ENCODE peak calls at places on chromosomes 7 and 10, in ten cellular contexts. X is choroid plexus epithelial cell, H is left lung, R is lung, E is tibial nerve, K is glutamatergic neuron, G is retinal pigment epithelial cell, D is osteocyte, I is HCT116, B is breast epithelium. V is an unnamed sample.

GRCh38 chr10:105656880-105657279 is 1015.8 kb downstream of the SORCS3 start:
- DNase-seq in X (no peak), H (no peak), R (no peak), E (no peak), K (no peak), G (no peak), D (no peak), I (no peak), B (no peak), V (no peak)

GRCh38 chr7:77867208-77867915 is 68.8 kb downstream of the PHTF2 start:
- DNase-seq in X (peak), H (no peak), R (no peak), E (no peak), K (no peak), G (no peak), D (no peak), I (no peak), B (no peak), V (no peak)

GRCh38 chr10:122060250-122060649 is 71.3 kb downstream of the TACC2 start:
- DNase-seq in X (peak), H (no peak), R (no peak), E (no peak), K (no peak), G (no peak), D (no peak), I (no peak), B (peak), V (no peak)

GRCh38 chr7:21984042-21984441 is 38.3 kb upstream of the CDCA7L start:
- DNase-seq in X (peak), H (no peak), R (no peak), E (no peak), K (no peak), G (no peak), D (no peak), I (no peak), B (no peak), V (no peak)

GRCh38 chr10:11913184-11913641 is 90.1 kb downstream of the PROSER2 start:
- DNase-seq in X (peak), H (no peak), R (no peak), E (no peak), K (no peak), G (no peak), D (no peak), I (no peak), B (no peak), V (no peak)

GRCh38 chr7:74455933-74456332 is 2.2 kb downstream of the GTF2IRD1 start:
- DNase-seq in X (peak), H (no peak), R (no peak), E (no peak), K (no peak), G (no peak), D (no peak), I (no peak), B (no peak), V (no peak)

GRCh38 chr7:95198891-95199290 is 125.4 kb downstream of the PON1 start:
- DNase-seq in X (no peak), H (no peak), R (no peak), E (no peak), K (no peak), G (no peak), D (no peak), I (no peak), B (no peak), V (no peak)

GRCh38 chr7:36011588-36011965 is 141.5 kb upstream of the EEPD1 start:
- DNase-seq in X (peak), H (no peak), R (no peak), E (no peak), K (peak), G (no peak), D (no peak), I (no peak), B (no peak), V (no peak)

GRCh38 chr10:79379512-79380124 is 32.3 kb downstream of the PPIF start:
- DNase-seq in X (no peak), H (no peak), R (no peak), E (no peak), K (no peak), G (no peak), D (peak), I (no peak), B (no peak), V (peak)

GRCh38 chr10:28624351-28624750 is 53.0 kb upstream of the BAMBI start:
- DNase-seq in X (no peak), H (no peak), R (no peak), E (no peak), K (no peak), G (no peak), D (no peak), I (no peak), B (no peak), V (no peak)

GRCh38 chr7:47049234-47049774 is 532.6 kb downstream of the TNS3 start:
- DNase-seq in X (no peak), H (no peak), R (no peak), E (no peak), K (no peak), G (no peak), D (no peak), I (no peak), B (no peak), V (no peak)

GRCh38 chr7:143413123-143413522 is 4.5 kb upstream of the EPHA1 start:
- DNase-seq in X (no peak), H (no peak), R (no peak), E (no peak), K (no peak), G (no peak), D (no peak), I (no peak), B (no peak), V (no peak)

GRCh38 chr10:77919713-77920108 is 6.8 kb downstream of the DLG5 start:
- DNase-seq in X (peak), H (no peak), R (no peak), E (no peak), K (no peak), G (no peak), D (no peak), I (no peak), B (no peak), V (no peak)

GRCh38 chr10:60810437-60811182 is 32.3 kb downstream of the CDK1 start:
- DNase-seq in X (peak), H (no peak), R (no peak), E (no peak), K (no peak), G (peak), D (no peak), I (no peak), B (no peak), V (no peak)

GRCh38 chr7:16916111-16916639 is 34.4 kb upstream of the AGR3 start:
- DNase-seq in X (peak), H (no peak), R (no peak), E (no peak), K (no peak), G (no peak), D (no peak), I (no peak), B (no peak), V (no peak)

GRCh38 chr10:48300556-48300955 is 5.9 kb upstream of the MAPK8 start:
- DNase-seq in X (no peak), H (no peak), R (no peak), E (no peak), K (no peak), G (no peak), D (no peak), I (no peak), B (no peak), V (no peak)

GRCh38 chr7:82319674-82320118 is 123.9 kb downstream of the CACNA2D1 start:
- DNase-seq in X (peak), H (no peak), R (peak), E (peak), K (peak), G (peak), D (no peak), I (no peak), B (no peak), V (no peak)

GRCh38 chr7:116588225-116588624 is 63.4 kb downstream of the CAV1 start:
- DNase-seq in X (peak), H (no peak), R (no peak), E (no peak), K (no peak), G (no peak), D (no peak), I (no peak), B (no peak), V (no peak)

GRCh38 chr10:103895458-103896186 is 22.4 kb downstream of the STN1 start:
- DNase-seq in X (peak), H (no peak), R (no peak), E (no peak), K (no peak), G (no peak), D (no peak), I (peak), B (no peak), V (no peak)

GRCh38 chr7:55366461-55367138 is 1.5 kb downstream of the LANCL2 start:
- DNase-seq in X (peak), H (no peak), R (no peak), E (no peak), K (no peak), G (no peak), D (no peak), I (no peak), B (no peak), V (peak)

GRCh38 chr7:117062300-117062699 is 109.0 kb downstream of the ST7 start:
- DNase-seq in X (no peak), H (no peak), R (no peak), E (no peak), K (no peak), G (no peak), D (no peak), I (no peak), B (no peak), V (no peak)

GRCh38 chr10:76001019-76001418 is 569.6 kb downstream of the LRMDA start:
- DNase-seq in X (peak), H (no peak), R (no peak), E (no peak), K (no peak), G (no peak), D (no peak), I (no peak), B (no peak), V (no peak)

GRCh38 chr7:17952387-17952786 is 12.1 kb upstream of the SNX13 start:
- DNase-seq in X (no peak), H (no peak), R (no peak), E (no peak), K (no peak), G (no peak), D (no peak), I (no peak), B (no peak), V (no peak)

GRCh38 chr10:23173549-23174074 is 18.5 kb upstream of the PTF1A start:
- DNase-seq in X (no peak), H (no peak), R (no peak), E (no peak), K (no peak), G (no peak), D (no peak), I (no peak), B (no peak), V (no peak)

GRCh38 chr10:23171232-23171876 is 20.8 kb upstream of the PTF1A start:
- DNase-seq in X (peak), H (no peak), R (no peak), E (no peak), K (no peak), G (peak), D (no peak), I (no peak), B (no peak), V (peak)

GRCh38 chr10:23174075-23174973 is 17.8 kb upstream of the PTF1A start:
- DNase-seq in X (no peak), H (no peak), R (no peak), E (no peak), K (peak), G (no peak), D (no peak), I (no peak), B (no peak), V (no peak)

GRCh38 chr10:23172429-23172828 is 19.7 kb upstream of the PTF1A start:
- DNase-seq in X (no peak), H (no peak), R (no peak), E (no peak), K (no peak), G (no peak), D (no peak), I (no peak), B (no peak), V (no peak)

GRCh38 chr10:23172846-23173548 is 19.1 kb upstream of the PTF1A start:
- DNase-seq in X (no peak), H (no peak), R (no peak), E (no peak), K (no peak), G (no peak), D (no peak), I (no peak), B (no peak), V (no peak)
- TF ChIP-seq CTCF in X (no peak), H (no peak), R (no peak), E (no peak), K (no peak), G (no peak), D (no peak), I (no peak), B (no peak), V (no peak)

DNA sequence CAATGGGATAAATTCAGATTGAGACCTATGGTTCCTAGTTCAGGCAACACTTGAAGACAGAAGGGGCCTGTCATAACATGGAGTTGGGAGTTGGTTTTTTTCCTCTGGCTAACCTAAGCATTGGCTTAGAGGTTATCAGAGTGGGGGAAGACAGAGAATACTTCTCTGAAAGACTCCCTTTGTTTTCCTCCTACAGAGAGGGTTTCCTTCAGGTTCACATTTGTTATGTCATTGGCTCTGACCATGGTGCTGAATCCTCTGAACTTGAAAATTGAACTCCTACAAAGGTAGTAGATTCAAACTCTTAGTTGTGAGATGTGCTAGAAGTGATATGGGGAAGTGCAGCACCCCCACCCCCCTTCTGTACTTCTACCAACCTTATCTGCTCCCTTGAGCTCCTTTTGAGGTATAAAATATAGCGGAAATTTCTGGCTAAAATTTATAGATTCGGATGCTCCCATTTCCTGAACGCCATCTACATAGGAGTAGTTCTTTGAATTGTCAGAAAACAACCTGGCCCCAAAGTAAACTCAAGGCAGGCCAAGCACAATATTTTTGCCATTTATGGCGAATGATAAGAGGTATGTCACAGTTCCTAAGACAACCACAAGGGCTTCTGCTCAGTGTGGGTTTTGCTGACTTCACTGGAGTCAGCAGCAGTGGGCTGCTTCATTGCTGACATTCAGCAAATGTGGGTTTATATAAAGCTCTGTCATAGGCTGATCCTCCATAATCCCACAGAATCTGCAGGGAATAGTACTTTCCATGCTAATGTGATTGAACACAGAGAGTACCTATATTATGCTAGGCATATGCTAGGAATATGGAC is 131.6 kb upstream of the KLF14 start:
- DNase-seq in X (peak), H (no peak), R (no peak), E (no peak), K (no peak), G (no peak), D (no peak), I (no peak), B (no peak), V (peak)
- TF ChIP-seq CTCF in X (peak), H (no peak), R (no peak), E (no peak), K (no peak), G (no peak), D (no peak), I (peak), B (no peak), V (no peak)

DNA sequence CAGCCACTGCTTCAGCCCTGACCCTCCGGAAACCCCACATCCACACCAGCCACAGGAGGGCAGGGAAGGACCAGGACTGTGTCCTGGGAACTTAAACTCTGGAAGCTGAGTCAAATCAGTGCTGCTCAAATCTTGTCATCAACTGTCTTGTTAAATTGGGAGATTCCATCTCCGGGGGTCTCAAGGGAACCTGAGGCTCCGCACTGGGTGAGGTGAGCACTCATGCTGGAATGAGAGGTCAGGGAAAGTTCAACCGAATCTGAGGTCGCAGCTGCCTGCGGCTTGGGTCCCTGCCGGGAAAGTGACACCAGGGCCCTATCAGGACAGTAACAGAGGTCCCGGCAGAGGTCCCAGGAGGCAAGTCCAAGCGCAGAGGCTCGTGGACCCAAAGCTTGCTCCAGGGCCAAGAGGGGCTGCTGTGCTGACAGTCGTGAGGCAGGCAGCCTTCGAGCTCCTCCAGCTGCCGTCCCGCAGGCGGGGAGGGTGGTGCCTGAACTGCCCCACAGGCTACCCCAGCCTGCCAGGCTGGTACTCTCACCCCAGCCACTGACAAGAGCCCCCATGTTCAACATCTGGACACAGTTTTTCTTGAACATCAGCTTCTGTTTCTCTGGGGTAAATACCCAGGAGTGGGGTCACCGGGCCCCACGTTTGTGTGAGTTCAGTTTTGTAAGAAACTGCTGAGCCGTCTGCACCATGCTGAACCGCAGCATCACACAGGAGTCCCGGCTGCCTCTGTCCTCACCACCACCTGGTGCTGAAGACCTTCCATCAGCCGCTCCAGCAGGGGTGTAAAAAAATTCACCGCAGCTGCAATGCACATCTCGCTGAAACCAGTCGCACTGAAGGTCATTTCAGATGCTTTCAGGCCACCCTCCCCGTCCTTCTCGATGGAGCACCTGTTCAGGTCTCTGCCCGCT is 101.0 kb downstream of the DIP2C start:
- DNase-seq in X (peak), H (no peak), R (no peak), E (no peak), K (no peak), G (no peak), D (no peak), I (no peak), B (no peak), V (no peak)
- TF ChIP-seq CTCF in X (peak), H (no peak), R (no peak), E (no peak), K (no peak), G (peak), D (peak), I (no peak), B (no peak), V (no peak)

GRCh38 chr10:129236411-129236810 is 230.6 kb upstream of the MGMT start:
- DNase-seq in X (no peak), H (no peak), R (no peak), E (no peak), K (no peak), G (no peak), D (peak), I (no peak), B (no peak), V (no peak)

GRCh38 chr10:129233351-129234148 is 233.5 kb upstream of the MGMT start:
- DNase-seq in X (no peak), H (no peak), R (no peak), E (no peak), K (no peak), G (no peak), D (no peak), I (no peak), B (no peak), V (no peak)

GRCh38 chr10:129231821-129232220 is 235.2 kb upstream of the MGMT start:
- DNase-seq in X (no peak), H (no peak), R (no peak), E (no peak), K (no peak), G (no peak), D (no peak), I (no peak), B (no peak), V (no peak)
- TF ChIP-seq CTCF in X (no peak), H (no peak), R (no peak), E (no peak), K (no peak), G (no peak), D (no peak), I (peak), B (no peak), V (no peak)

GRCh38 chr10:114499630-114500190 is 95.4 kb upstream of the AFAP1L2 start:
- DNase-seq in X (no peak), H (no peak), R (no peak), E (no peak), K (no peak), G (no peak), D (no peak), I (no peak), B (no peak), V (no peak)

GRCh38 chr10:114500643-114501042 is 96.3 kb upstream of the AFAP1L2 start:
- DNase-seq in X (no peak), H (no peak), R (no peak), E (no peak), K (no peak), G (no peak), D (no peak), I (no peak), B (no peak), V (no peak)

GRCh38 chr10:114499120-114499519 is 94.8 kb upstream of the AFAP1L2 start:
- DNase-seq in X (no peak), H (no peak), R (no peak), E (no peak), K (no peak), G (no peak), D (no peak), I (no peak), B (no peak), V (no peak)

GRCh38 chr10:114502071-114502470 is 97.8 kb upstream of the AFAP1L2 start:
- DNase-seq in X (no peak), H (no peak), R (no peak), E (no peak), K (no peak), G (no peak), D (no peak), I (no peak), B (no peak), V (no peak)

GRCh38 chr10:114501650-114502049 is 97.3 kb upstream of the AFAP1L2 start:
- DNase-seq in X (no peak), H (no peak), R (no peak), E (no peak), K (no peak), G (no peak), D (no peak), I (no peak), B (no peak), V (no peak)
- TF ChIP-seq CTCF in X (no peak), H (no peak), R (no peak), E (no peak), K (peak), G (no peak), D (no peak), I (peak), B (no peak), V (peak)